ENCODE peak calls at places on chromosome 17, in six cellular contexts. Y is fibroblast of pulmonary artery, U is amygdala, W is WERI-Rb-1, H is GM04504, J is erythroblast. C is an unnamed sample.

GRCh38 chr17:80794281-80795089 is 197.2 kb upstream of the CHMP6 start:
- DNase-seq in Y (peak), U (no peak), W (no peak), H (no peak), J (no peak), C (peak)

GRCh38 chr17:1515640-1516402 is 591 bp downstream of the INPP5K start:
- DNase-seq in Y (peak), U (no peak), W (peak), H (peak), J (peak), C (peak)

GRCh38 chr17:3886776-3887175 is 6.1 kb downstream of the CAMKK1 start:
- DNase-seq in Y (no peak), U (no peak), W (no peak), H (no peak), J (no peak), C (no peak)

GRCh38 chr17:58756246-58757161 is 850 bp downstream of the PPM1E start:
- DNase-seq in Y (peak), U (no peak), W (peak), H (no peak), J (peak), C (peak)

GRCh38 chr17:50264263-50265113 is 9.8 kb upstream of the TMEM92 start:
- DNase-seq in Y (no peak), U (no peak), W (peak), H (no peak), J (no peak), C (peak)

GRCh38 chr17:45146166-45146565 is 2.1 kb upstream of the HEXIM1 start:
- DNase-seq in Y (no peak), U (no peak), W (no peak), H (no peak), J (no peak), C (no peak)

GRCh38 chr17:3626831-3627565 is 9.1 kb downstream of the SHPK start:
- DNase-seq in Y (no peak), U (no peak), W (no peak), H (no peak), J (no peak), C (no peak)

GRCh38 chr17:10032142-10032541 is 127.1 kb upstream of the RCVRN start:
- DNase-seq in Y (no peak), U (no peak), W (no peak), H (no peak), J (no peak), C (no peak)

GRCh38 chr17:35947156-35947585 is 3.7 kb upstream of the LYZL6 start:
- DNase-seq in Y (peak), U (no peak), W (peak), H (no peak), J (peak), C (peak)

GRCh38 chr17:65434251-65434650 is 127.2 kb downstream of the AXIN2 start:
- DNase-seq in Y (no peak), U (no peak), W (no peak), H (no peak), J (no peak), C (no peak)

GRCh38 chr17:46199379-46199778 is 6.2 kb upstream of the KANSL1 start:
- DNase-seq in Y (no peak), U (no peak), W (no peak), H (no peak), J (no peak), C (no peak)

GRCh38 chr17:57356722-57357391 is 100.5 kb downstream of the MSI2 start:
- DNase-seq in Y (no peak), U (peak), W (peak), H (no peak), J (no peak), C (no peak)

GRCh38 chr17:1649844-1650409 is at the start of gene RILP:
- DNase-seq in Y (peak), U (no peak), W (peak), H (no peak), J (peak), C (no peak)

GRCh38 chr17:3020381-3020780 is 43.0 kb downstream of the OR1D5 start:
- DNase-seq in Y (no peak), U (no peak), W (no peak), H (no peak), J (no peak), C (no peak)

GRCh38 chr17:13594762-13595697 is 6.7 kb downstream of the HS3ST3A1 start:
- DNase-seq in Y (peak), U (peak), W (peak), H (peak), J (peak), C (peak)

GRCh38 chr17:3794890-3795757 is 5.9 kb downstream of the ITGAE start:
- DNase-seq in Y (no peak), U (no peak), W (no peak), H (no peak), J (no peak), C (peak)

GRCh38 chr17:6061290-6061689 is 8.9 kb upstream of the WSCD1 start:
- DNase-seq in Y (peak), U (no peak), W (no peak), H (no peak), J (no peak), C (peak)

GRCh38 chr17:4735825-4736651 is 3.6 kb upstream of the ZMYND15 start:
- DNase-seq in Y (peak), U (no peak), W (no peak), H (no peak), J (peak), C (no peak)

GRCh38 chr17:62187681-62188080 is 122.6 kb upstream of the MED13 start:
- DNase-seq in Y (peak), U (no peak), W (no peak), H (no peak), J (no peak), C (peak)

GRCh38 chr17:50043290-50044148 is 12.4 kb upstream of the ITGA3 start:
- DNase-seq in Y (peak), U (no peak), W (no peak), H (no peak), J (no peak), C (no peak)

GRCh38 chr17:61704935-61705449 is 114.0 kb upstream of the NACA2 start:
- DNase-seq in Y (no peak), U (no peak), W (no peak), H (no peak), J (no peak), C (no peak)

C was measured in mesenchymal stem cell.